ENCODE peak calls at places on chromosomes 2 and 18, in ten cellular contexts. R is naive thymus-derived CD4-positive, alpha-beta T cell; L is A549; F is HepG2; W is astrocyte of the spinal cord; G is CD8-positive, alpha-beta T cell; O is BE2C; S is MM.1S; A is astrocyte; C is GM23338. X is an unnamed sample.

GRCh38 chr2:240428245-240428644 is 7.2 kb upstream of the GPC1 start:
- DNase-seq in O (no peak), F (no peak), W (no peak), A (no peak), S (peak), G (no peak), R (no peak), C (no peak), L (no peak), X (no peak)

GRCh38 chr2:64975232-64975791 is 13.9 kb upstream of the SLC1A4 start:
- DNase-seq in S (no peak), A (peak), O (no peak), L (peak), R (no peak), C (peak), W (peak), F (peak), G (no peak), X (no peak)

GRCh38 chr2:197073701-197074433 is 147.4 kb upstream of the PGAP1 start:
- DNase-seq in G (no peak), L (no peak), O (no peak), S (no peak), W (peak), F (no peak), C (no peak), R (peak), A (peak), X (peak)

GRCh38 chr2:120599656-120600055 is 136.0 kb upstream of the GLI2 start:
- DNase-seq in L (no peak), G (no peak), C (no peak), A (no peak), O (no peak), W (no peak), R (no peak), F (no peak), S (no peak), X (no peak)

GRCh38 chr2:231270221-231271114 is 72.0 kb downstream of the ARMC9 start:
- DNase-seq in G (no peak), S (no peak), O (peak), R (no peak), C (no peak), F (no peak), W (no peak), A (no peak), L (no peak), X (no peak)

GRCh38 chr2:240303896-240304745 is 131.3 kb upstream of the GPC1 start:
- DNase-seq in G (no peak), R (no peak), A (no peak), C (no peak), O (no peak), F (no peak), S (no peak), L (no peak), W (no peak), X (no peak)

GRCh38 chr2:132752421-132753206 is 82.6 kb upstream of the LYPD1 start:
- DNase-seq in W (no peak), G (no peak), L (no peak), F (no peak), S (no peak), C (no peak), O (no peak), A (no peak), R (no peak), X (no peak)

GRCh38 chr2:181311841-181312240 is 145.3 kb upstream of the ITGA4 start:
- DNase-seq in R (no peak), O (no peak), C (no peak), G (no peak), S (peak), F (no peak), L (no peak), W (no peak), A (no peak), X (no peak)

GRCh38 chr2:223989860-223990237 is 32.6 kb downstream of the MRPL44 start:
- DNase-seq in A (no peak), S (no peak), O (no peak), C (peak), F (peak), W (no peak), R (no peak), G (no peak), L (no peak), X (no peak)

GRCh38 chr2:85578243-85579180 is 1.1 kb downstream of the VAMP8 start:
- DNase-seq in A (no peak), W (no peak), R (no peak), F (no peak), O (no peak), L (no peak), G (no peak), S (no peak), C (no peak), X (no peak)

GRCh38 chr2:237841051-237841450 is 18.4 kb upstream of the RAMP1 start:
- DNase-seq in L (no peak), R (no peak), F (no peak), C (no peak), S (no peak), O (no peak), W (no peak), G (no peak), A (no peak), X (no peak)

GRCh38 chr2:175805442-175806114 is 196.5 kb downstream of the LNPK start:
- DNase-seq in F (no peak), R (no peak), C (no peak), G (no peak), A (no peak), S (no peak), W (no peak), L (no peak), O (peak), X (peak)

GRCh38 chr2:129903586-129904425 is 75.7 kb upstream of the RAB6C start:
- DNase-seq in O (peak), S (no peak), A (no peak), G (no peak), L (no peak), R (no peak), C (peak), F (no peak), W (no peak), X (no peak)

GRCh38 chr2:98505311-98505808 is 60.7 kb downstream of the INPP4A start:
- DNase-seq in G (no peak), C (no peak), A (no peak), F (no peak), R (peak), O (no peak), L (no peak), W (no peak), S (peak), X (no peak)

GRCh38 chr2:174593574-174594203 is 3.9 kb downstream of the WIPF1 start:
- DNase-seq in W (peak), L (no peak), G (peak), A (peak), O (no peak), C (peak), R (peak), S (peak), F (no peak), X (no peak)

GRCh38 chr2:241768850-241769249 is 7.8 kb upstream of the GAL3ST2 start:
- DNase-seq in R (no peak), F (no peak), S (no peak), O (no peak), W (no peak), L (no peak), G (no peak), A (no peak), C (no peak), X (no peak)

GRCh38 chr18:10299686-10300085 is 154.7 kb upstream of the APCDD1 start:
- DNase-seq in O (no peak), G (no peak), A (no peak), S (no peak), R (no peak), W (peak), F (no peak), C (no peak), L (no peak), X (no peak)

GRCh38 chr2:2647156-2647555 is 316.1 kb upstream of the MYT1L start:
- DNase-seq in W (peak), R (no peak), S (peak), O (no peak), A (peak), C (no peak), F (no peak), L (no peak), G (no peak), X (no peak)

GRCh38 chr18:31657823-31658669 is 26.3 kb downstream of the B4GALT6 start:
- DNase-seq in S (peak), L (no peak), C (no peak), A (no peak), R (no peak), W (peak), O (peak), G (no peak), F (no peak), X (no peak)

GRCh38 chr2:179049546-179050311 is at the start of gene CCDC141:
- DNase-seq in C (no peak), R (peak), L (no peak), A (no peak), O (no peak), F (peak), G (no peak), W (no peak), S (peak), X (no peak)

GRCh38 chr2:222795671-222796357 is 65.0 kb upstream of the ACSL3 start:
- DNase-seq in O (no peak), F (peak), S (no peak), R (no peak), C (no peak), L (no peak), G (no peak), A (no peak), W (no peak), X (no peak)

GRCh38 chr2:203857656-203858055 is 9.9 kb upstream of the CTLA4 start:
- DNase-seq in G (no peak), L (no peak), A (no peak), R (no peak), C (no peak), O (no peak), W (no peak), F (no peak), S (peak), X (no peak)

GRCh38 chr18:12301263-12302005 is 6.6 kb upstream of the TUBB6 start:
- DNase-seq in A (no peak), S (no peak), R (no peak), O (no peak), G (no peak), L (no peak), C (no peak), W (no peak), F (no peak), X (no peak)

GRCh38 chr2:95039410-95039809 is 13.9 kb downstream of the MAL start:
- DNase-seq in S (no peak), C (no peak), A (no peak), F (no peak), G (no peak), W (no peak), R (no peak), O (no peak), L (no peak), X (no peak)

GRCh38 chr2:172888704-172889103 is 153.1 kb downstream of the RAPGEF4 start:
- DNase-seq in W (no peak), O (peak), F (no peak), L (no peak), R (no peak), A (no peak), G (no peak), C (no peak), S (no peak), X (no peak)

GRCh38 chr18:26747131-26747475 is 118.4 kb downstream of the AQP4 start:
- DNase-seq in C (no peak), O (no peak), F (no peak), W (peak), R (no peak), A (no peak), L (no peak), S (no peak), G (no peak), X (no peak)

GRCh38 chr2:173854840-173855239 is 110.3 kb downstream of the SP3 start:
- DNase-seq in G (no peak), L (peak), F (no peak), C (no peak), S (no peak), O (peak), W (peak), R (no peak), A (peak), X (peak)

GRCh38 chr18:43160509-43160908 is 45.0 kb upstream of the RIT2 start:
- DNase-seq in R (no peak), L (no peak), C (no peak), S (no peak), W (peak), O (no peak), A (peak), F (no peak), G (no peak), X (peak)

GRCh38 chr18:46152808-46153617 is 48.8 kb downstream of the HAUS1 start:
- DNase-seq in W (no peak), R (no peak), S (no peak), F (no peak), L (no peak), A (peak), G (no peak), O (peak), C (peak), X (no peak)
- H3K4me3 ChIP-seq in W (no peak), R (no peak), S (no peak), F (no peak), L (no peak), A (no peak), G (no peak), O (no peak), C (peak), X (no peak)

GRCh38 chr2:142586693-142587432 is 290.6 kb upstream of the KYNU start:
- DNase-seq in L (no peak), W (no peak), G (no peak), F (peak), O (peak), A (no peak), C (no peak), R (no peak), S (peak), X (no peak)
- H3K4me3 ChIP-seq in L (no peak), W (no peak), G (no peak), F (peak), O (no peak), A (no peak), C (no peak), R (no peak), S (no peak), X (no peak)

DNA sequence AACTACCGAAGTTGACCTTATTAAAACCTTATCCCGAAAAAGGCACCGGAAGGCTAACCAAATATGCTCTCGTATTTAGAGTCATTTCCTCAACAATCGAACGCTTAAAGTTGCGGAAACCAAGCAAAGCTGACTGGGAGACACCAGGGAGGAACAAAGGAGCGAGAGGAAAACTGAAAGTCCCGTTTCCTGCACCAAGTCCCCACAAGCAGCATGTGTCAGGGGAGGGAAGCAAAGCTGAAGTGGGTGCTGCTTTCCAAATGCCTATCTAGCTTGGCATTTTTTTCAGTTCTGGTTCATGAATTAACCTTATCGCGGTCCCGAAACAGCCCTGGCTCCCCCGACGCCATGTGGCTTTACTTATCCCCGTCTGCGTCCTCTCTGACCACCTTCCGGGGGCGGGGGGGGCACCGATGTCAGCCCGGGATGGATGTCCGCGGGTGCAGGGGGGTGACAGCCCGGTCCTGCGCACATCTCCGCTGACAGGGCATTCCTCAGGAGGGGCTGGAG is 44.1 kb downstream of the ZNF516 start:
- DNase-seq in L (no peak), O (peak), S (no peak), W (no peak), G (no peak), C (peak), A (peak), R (no peak), F (no peak), X (no peak)
- H3K4me3 ChIP-seq in L (no peak), O (peak), S (peak), W (peak), G (peak), C (peak), A (peak), R (peak), F (no peak), X (peak)

DNA sequence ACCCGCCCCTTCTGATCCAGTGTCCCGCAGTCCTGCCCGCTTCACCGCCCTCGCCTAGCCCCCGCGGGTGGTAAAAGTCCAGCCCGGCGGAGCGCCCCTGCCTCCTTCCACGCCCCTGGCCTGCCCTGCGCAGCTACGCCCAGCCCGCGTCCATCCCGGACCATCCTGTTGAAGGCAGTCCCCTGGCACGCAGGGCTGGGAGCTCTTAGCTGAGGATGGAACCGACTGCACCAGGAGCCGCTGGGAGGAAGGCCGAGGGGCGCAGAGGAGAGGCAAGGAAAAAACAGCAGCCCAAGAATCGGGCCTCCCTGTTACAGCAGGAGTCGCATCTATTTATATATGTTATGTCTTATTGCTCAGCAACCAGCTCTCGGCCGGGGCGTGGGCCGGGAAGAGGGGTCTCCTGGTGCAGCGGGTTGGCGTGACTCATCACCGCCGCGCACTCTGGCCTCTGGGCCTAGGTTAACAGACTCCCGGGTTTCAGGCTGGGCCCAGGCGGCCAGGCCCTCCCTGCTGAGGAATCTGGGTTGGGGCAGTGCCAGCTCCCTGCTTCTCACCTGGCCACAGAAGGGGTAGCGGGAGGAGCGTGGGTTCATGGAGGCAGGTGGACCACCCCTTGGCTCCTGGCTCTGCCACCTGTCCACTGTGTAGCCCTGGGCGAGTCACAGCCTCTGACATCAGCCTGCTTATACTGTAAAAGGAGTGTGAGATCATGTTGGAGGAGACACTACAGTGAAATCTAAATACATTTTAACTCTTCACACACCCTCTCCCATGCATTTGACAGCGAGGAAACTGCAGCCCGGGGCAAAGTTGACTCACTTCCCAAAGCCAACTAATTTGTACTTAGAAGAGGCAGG is 13.4 kb upstream of the MAP3K2 start:
- DNase-seq in F (peak), W (peak), R (no peak), A (peak), O (no peak), L (peak), G (no peak), C (peak), S (no peak), X (no peak)
- H3K4me3 ChIP-seq in F (no peak), W (no peak), R (no peak), A (no peak), O (no peak), L (no peak), G (no peak), C (peak), S (no peak), X (no peak)

DNA sequence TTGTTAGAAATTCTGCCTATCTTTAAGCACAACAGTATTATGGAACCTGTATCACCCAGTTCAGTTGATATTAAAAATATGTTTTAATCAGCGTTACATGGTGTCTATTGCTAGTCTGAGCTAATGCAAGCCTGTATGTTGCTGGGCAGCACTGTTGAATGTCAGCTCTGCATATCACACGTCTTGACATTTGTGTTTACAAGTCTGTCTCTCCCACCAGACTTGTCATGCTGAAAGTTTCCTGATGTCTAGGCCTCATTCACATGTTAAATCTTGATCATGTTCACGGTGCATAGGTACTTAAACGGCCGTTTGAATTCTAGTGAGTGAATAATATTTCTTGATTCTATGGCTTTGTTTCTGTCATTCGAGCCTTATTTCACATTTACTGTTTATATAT is 385.0 kb downstream of the SOCS6 start:
- DNase-seq in C (no peak), R (no peak), F (no peak), O (no peak), A (no peak), G (no peak), S (no peak), W (no peak), L (no peak), X (no peak)
- H3K4me3 ChIP-seq in C (no peak), R (peak), F (no peak), O (no peak), A (no peak), G (no peak), S (no peak), W (no peak), L (no peak), X (no peak)

DNA sequence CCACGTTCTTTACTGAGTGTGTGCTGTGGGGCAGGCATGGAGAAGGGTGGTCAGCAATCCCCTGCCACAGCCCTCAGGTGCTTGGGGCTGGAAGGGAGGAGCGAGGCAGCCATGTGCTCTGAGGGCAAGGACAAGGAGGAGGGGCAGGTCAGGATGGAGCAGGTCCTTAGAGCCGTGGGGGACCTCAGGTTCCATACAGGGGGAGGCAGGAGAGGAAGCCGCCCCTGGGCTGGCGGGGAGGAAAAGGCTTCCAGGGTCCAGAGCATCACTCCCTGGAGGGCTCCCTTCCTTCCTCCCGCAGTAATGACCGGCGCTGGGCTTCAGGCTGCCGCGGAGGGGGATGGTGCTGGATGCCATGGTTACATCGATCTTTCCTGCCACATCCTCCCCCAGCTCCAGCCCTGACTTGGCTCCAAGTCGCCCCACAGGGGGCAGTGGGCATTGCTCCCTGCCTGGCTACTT is 6.6 kb downstream of the GAREM2 start:
- DNase-seq in G (no peak), S (no peak), W (no peak), C (peak), A (no peak), F (no peak), L (no peak), R (no peak), O (peak), X (no peak)
- H3K4me3 ChIP-seq in G (peak), S (peak), W (peak), C (peak), A (peak), F (no peak), L (no peak), R (peak), O (peak), X (peak)